ENCODE peak calls at places on chromosomes 16 and 17, in four cellular contexts. K is sigmoid colon; H is activated naive CD4-positive, alpha-beta T cell; J is BJ. W is an unnamed sample.
A peak's percentile ranks its signal among the peaks of the same experiment; 100 is the strongest.

GRCh38 chr16:70253291-70254094 is 1.8 kb upstream of the EXOSC6 start:
- DNase-seq in J (no peak), K (no peak), H (no peak), W (peak; percentile 22)

GRCh38 chr16:20326336-20326735 is 977 bp downstream of the GP2 start:
- DNase-seq in H (no peak), J (no peak), K (no peak), W (no peak)

GRCh38 chr16:51638338-51639135 is 487.5 kb upstream of the SALL1 start:
- DNase-seq in K (no peak), H (no peak), J (no peak), W (no peak)

GRCh38 chr17:58335779-58336455 is 7.3 kb upstream of the TSPOAP1 start:
- DNase-seq in K (peak; percentile 58), J (no peak), H (peak; percentile 44), W (peak; percentile 62)

GRCh38 chr17:82930043-82930923 is 90.5 kb upstream of the ZNF750 start:
- DNase-seq in H (no peak), J (no peak), K (peak; percentile 59), W (no peak)

GRCh38 chr17:83050651-83051422 is 28.6 kb upstream of the METRNL start:
- DNase-seq in H (no peak), J (no peak), K (peak; percentile 73), W (no peak)

GRCh38 chr17:74936470-74936799 is 737 bp downstream of the OTOP3 start:
- DNase-seq in J (no peak), K (no peak), H (no peak), W (no peak)

GRCh38 chr17:55731586-55732250 is 9.1 kb upstream of the TMEM100 start:
- DNase-seq in J (no peak), H (no peak), K (peak; percentile 91), W (no peak)

GRCh38 chr17:73404246-73404645 is 92.4 kb upstream of the CDC42EP4 start:
- DNase-seq in J (no peak), H (no peak), K (peak; percentile 10), W (no peak)

GRCh38 chr17:27559506-27559931 is 71.5 kb upstream of the LGALS9 start:
- DNase-seq in K (no peak), H (no peak), J (no peak), W (no peak)

GRCh38 chr16:78609542-78610253 is 510.2 kb downstream of the WWOX start:
- DNase-seq in J (no peak), K (no peak), H (no peak), W (no peak)